ENCODE peak calls at places on chromosome 20, in four cellular contexts. O is brain microvascular endothelial cell; C is CD8-positive, alpha-beta T cell; S is endothelial cell. H is an unnamed sample.

GRCh38 chr20:63955281-63955845 is 853 bp downstream of the UCKL1 start:
- DNase-seq in O (no peak), C (peak; percentile 69), S (no peak), H (peak; percentile 49)

GRCh38 chr20:59039233-59039632 is 3.4 kb downstream of the PRELID3B start:
- DNase-seq in O (no peak), C (no peak), S (no peak), H (no peak)

GRCh38 chr20:4667836-4668235 is 53.9 kb upstream of the PRND start:
- DNase-seq in O (no peak), C (no peak), S (no peak), H (no peak)

GRCh38 chr20:60001027-60001567 is 42.9 kb downstream of the CDH26 start:
- DNase-seq in O (no peak), C (no peak), S (no peak), H (peak; percentile 17)

GRCh38 chr20:62916703-62917476 is 9.4 kb downstream of the DIDO1 start:
- DNase-seq in O (no peak), C (no peak), S (no peak), H (no peak)

GRCh38 chr20:63752411-63753101 is 13.0 kb downstream of the SLC2A4RG start:
- DNase-seq in O (no peak), C (no peak), S (no peak), H (no peak)

GRCh38 chr20:48348022-48348421 is 479.8 kb downstream of the PREX1 start:
- DNase-seq in O (no peak), C (no peak), S (no peak), H (no peak)

GRCh38 chr20:12327205-12327604 is 409.5 kb downstream of the BTBD3 start:
- DNase-seq in O (no peak), C (no peak), S (no peak), H (no peak)

GRCh38 chr20:62860924-62861691 is 514 bp downstream of the TCFL5 start:
- DNase-seq in O (no peak), C (peak; percentile 67), S (peak; percentile 41), H (no peak)

GRCh38 chr20:19673575-19673974 is 84.5 kb upstream of the RIN2 start:
- DNase-seq in O (peak; percentile 13), C (no peak), S (no peak), H (no peak)

GRCh38 chr20:6074145-6074561 is 20.3 kb upstream of the LRRN4 start:
- DNase-seq in O (no peak), C (no peak), S (peak; percentile 12), H (peak; percentile 26)

GRCh38 chr20:32553618-32554017 is 31.5 kb downstream of the NOL4L start:
- DNase-seq in O (no peak), C (no peak), S (no peak), H (no peak)

GRCh38 chr20:1943267-1944002 is 48.2 kb downstream of the SIRPA start:
- DNase-seq in O (no peak), C (no peak), S (no peak), H (peak; percentile 85)

GRCh38 chr20:38229376-38230252 is 30.9 kb downstream of the KIAA1755 start:
- DNase-seq in O (no peak), C (no peak), S (peak; percentile 63), H (no peak)

GRCh38 chr20:17570347-17571152 is 675 bp downstream of the DSTN start:
- DNase-seq in O (no peak), C (no peak), S (peak; percentile 56), H (peak; percentile 89)

GRCh38 chr20:32292548-32292947 is 15.1 kb downstream of the KIF3B start:
- DNase-seq in O (no peak), C (no peak), S (no peak), H (no peak)

GRCh38 chr20:25277941-25278521 is 30.1 kb downstream of the PYGB start:
- DNase-seq in O (no peak), C (no peak), S (no peak), H (no peak)

GRCh38 chr20:4601630-4602296 is 119.9 kb upstream of the PRND start:
- DNase-seq in O (no peak), C (no peak), S (no peak), H (peak; percentile 59)

GRCh38 chr20:45269754-45270270 is 15.4 kb upstream of the SLPI start:
- DNase-seq in O (no peak), C (no peak), S (no peak), H (no peak)

GRCh38 chr20:10699941-10700340 is 26.1 kb upstream of the JAG1 start:
- DNase-seq in O (no peak), C (no peak), S (no peak), H (no peak)

GRCh38 chr20:44073011-44073674 is 113.8 kb downstream of the JPH2 start:
- DNase-seq in O (no peak), C (peak; percentile 49), S (no peak), H (no peak)

H was measured in SW480.